ENCODE peak calls at places on chromosomes 3 and 15, in eight cellular contexts. X is astrocyte of the spinal cord, M is tibial artery, G is fibroblast of pulmonary artery, F is HFF-Myc, Y is HepG2, D is K562, E is right atrium auricular region. C is an unnamed sample.

GRCh38 chr3:128197855-128198254 is 44.6 kb downstream of the EEFSEC start:
- DNase-seq in G (no peak), X (no peak), M (no peak), Y (peak; percentile 77), E (no peak), F (no peak), D (no peak), C (no peak)

GRCh38 chr3:195197764-195198423 is 73.1 kb downstream of the XXYLT1 start:
- DNase-seq in G (peak; percentile 76), E (peak; percentile 48), F (peak; percentile 46), D (no peak), X (peak; percentile 61), M (no peak), Y (no peak), C (no peak)

GRCh38 chr15:83784975-83785374 is 131.1 kb downstream of the ADAMTSL3 start:
- DNase-seq in Y (no peak), F (no peak), M (no peak), G (peak; percentile 33), D (no peak), X (peak; percentile 46), E (no peak), C (no peak)

GRCh38 chr3:113533534-113533892 is 1.2 kb downstream of the SIDT1 start:
- DNase-seq in D (no peak), Y (no peak), M (no peak), G (no peak), X (no peak), E (no peak), F (no peak), C (no peak)

GRCh38 chr15:40806672-40807027 is 239 bp upstream of the ZFYVE19 start:
- DNase-seq in Y (no peak), D (no peak), E (no peak), G (no peak), M (no peak), F (no peak), X (no peak), C (no peak)

GRCh38 chr3:160544837-160545236 is 20.5 kb downstream of the KPNA4 start:
- DNase-seq in D (no peak), M (no peak), F (no peak), E (no peak), G (peak; percentile 35), Y (no peak), X (peak; percentile 27), C (no peak)

GRCh38 chr3:152496286-152496685 is 227.6 kb downstream of the MBNL1 start:
- DNase-seq in D (no peak), E (no peak), G (peak; percentile 34), X (no peak), M (no peak), Y (no peak), F (no peak), C (no peak)

GRCh38 chr3:129233538-129233937 is 15.9 kb upstream of the COPG1 start:
- DNase-seq in E (peak; percentile 74), M (peak; percentile 75), D (no peak), G (no peak), Y (no peak), X (no peak), F (no peak), C (peak; percentile 76)

GRCh38 chr3:154684021-154684420 is 254.0 kb upstream of the GPR149 start:
- DNase-seq in X (no peak), G (no peak), M (no peak), E (no peak), D (no peak), F (no peak), Y (peak; percentile 5), C (no peak)

GRCh38 chr3:142595951-142596725 is at the start of gene PLS1:
- DNase-seq in D (peak; percentile 97), G (peak; percentile 80), E (peak; percentile 85), Y (peak; percentile 86), F (peak; percentile 45), X (peak; percentile 86), M (peak; percentile 71), C (peak; percentile 89)

GRCh38 chr3:46716461-46717441 is 918 bp downstream of the PRSS50 start:
- DNase-seq in F (no peak), E (no peak), Y (no peak), M (no peak), D (no peak), X (no peak), G (no peak), C (no peak)

GRCh38 chr15:46654993-46655392 is 1020.2 kb downstream of the SQOR start:
- DNase-seq in M (no peak), G (no peak), F (no peak), Y (no peak), E (no peak), D (no peak), X (no peak), C (no peak)

GRCh38 chr3:152076148-152076547 is 192.6 kb upstream of the MBNL1 start:
- DNase-seq in M (no peak), F (no peak), Y (no peak), X (peak; percentile 32), G (peak; percentile 49), E (no peak), D (no peak), C (no peak)

GRCh38 chr3:14285526-14285925 is 106.9 kb downstream of the LSM3 start:
- DNase-seq in Y (no peak), G (no peak), X (no peak), D (no peak), M (no peak), F (no peak), E (no peak), C (no peak)

GRCh38 chr15:70512772-70513362 is 250.5 kb downstream of the UACA start:
- DNase-seq in G (peak; percentile 66), X (peak; percentile 53), M (no peak), Y (peak; percentile 47), D (peak; percentile 80), E (no peak), F (no peak), C (no peak)

GRCh38 chr3:62956411-62956810 is 81.2 kb upstream of the CADPS start:
- DNase-seq in D (no peak), F (no peak), Y (no peak), E (no peak), M (no peak), X (no peak), G (no peak), C (no peak)

GRCh38 chr3:45986303-45986982 is 9.2 kb downstream of the FYCO1 start:
- DNase-seq in E (no peak), D (no peak), M (peak; percentile 51), G (peak; percentile 71), X (peak; percentile 68), F (no peak), Y (peak; percentile 91), C (no peak)

GRCh38 chr3:79618883-79619282 is 148.9 kb downstream of the ROBO1 start:
- DNase-seq in X (no peak), F (no peak), M (no peak), D (no peak), Y (no peak), E (no peak), G (no peak), C (no peak)

GRCh38 chr15:66711886-66712285 is 9.8 kb downstream of the SMAD6 start:
- DNase-seq in G (no peak), Y (no peak), X (no peak), E (no peak), M (no peak), F (no peak), D (no peak), C (no peak)

GRCh38 chr3:175495331-175495730 is 636.2 kb downstream of the NAALADL2 start:
- DNase-seq in F (no peak), D (no peak), G (no peak), E (no peak), Y (no peak), X (no peak), M (no peak), C (no peak)

DNA sequence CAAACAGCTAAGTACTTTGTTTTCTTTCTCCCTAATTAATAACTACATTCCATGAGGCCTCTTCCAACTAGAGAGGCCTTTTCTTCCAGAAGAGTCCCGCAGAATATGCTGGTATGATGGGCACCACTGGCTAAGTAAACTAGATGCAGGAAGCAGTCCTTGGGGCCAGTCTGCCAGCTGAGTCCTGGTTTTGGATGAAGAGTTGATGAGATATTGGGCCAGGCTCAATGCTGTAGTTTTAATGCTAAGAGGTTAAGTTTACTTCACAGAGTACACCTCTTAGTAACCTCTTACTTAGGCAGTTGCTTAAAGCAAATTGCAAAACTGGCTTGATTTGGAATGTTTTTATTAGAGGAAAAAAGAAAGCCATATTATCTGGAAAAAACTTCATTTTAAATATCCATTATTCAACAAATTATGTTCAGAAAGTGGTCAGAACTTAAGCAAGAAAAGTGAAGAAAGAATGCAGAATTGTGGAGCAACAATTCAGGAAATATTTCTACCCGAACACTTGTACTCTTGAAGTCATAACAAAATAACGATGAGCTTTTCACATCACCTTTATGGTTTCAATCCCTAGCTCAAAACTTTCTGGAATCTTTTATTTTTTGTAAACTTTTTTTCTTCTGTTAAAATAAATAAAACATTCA is 178.4 kb upstream of the CDIN1 start:
- DNase-seq in G (peak; percentile 17), D (no peak), M (no peak), F (no peak), X (no peak), Y (no peak), E (no peak), C (no peak)
- H3K4me3 ChIP-seq in G (no peak overlapping the region), D (no peak overlapping the region), M (no peak overlapping the region), F (no peak overlapping the region), X (no peak overlapping the region), Y (no peak overlapping the region), E (no peak overlapping the region), C (no peak overlapping the region)

GRCh38 chr15:58546066-58546591 is 114.3 kb downstream of the LIPC start:
- DNase-seq in X (no peak), F (no peak), Y (no peak), M (no peak), G (no peak), E (peak; percentile 47), D (no peak), C (no peak)
- H3K4me3 ChIP-seq in X (no peak overlapping the region), F (no peak overlapping the region), Y (no peak overlapping the region), M (no peak overlapping the region), G (no peak overlapping the region), E (no peak overlapping the region), D (no peak overlapping the region), C (no peak overlapping the region)

GRCh38 chr15:92393994-92394326 is 279 bp downstream of the ST8SIA2 start:
- DNase-seq in F (no peak), D (no peak), E (no peak), G (no peak), M (no peak), X (peak; percentile 16), Y (no peak), C (peak; percentile 14)
- H3K4me3 ChIP-seq in F (no peak overlapping the region), D (no peak overlapping the region), E (peak overlapping the region; percentile 33), G (no peak overlapping the region), M (no peak overlapping the region), X (peak overlapping the region; percentile 61), Y (no peak overlapping the region), C (no peak overlapping the region)

GRCh38 chr3:58667704-58668103 is 1.1 kb upstream of the FAM3D start:
- DNase-seq in M (no peak), E (no peak), X (no peak), Y (no peak), D (no peak), G (no peak), F (no peak), C (no peak)

GRCh38 chr3:58668247-58668646 is 1.7 kb upstream of the FAM3D start:
- DNase-seq in G (no peak), F (no peak), Y (no peak), M (no peak), X (no peak), E (no peak), D (no peak), C (no peak)

GRCh38 chr3:58665410-58665809 is 1.2 kb downstream of the FAM3D start:
- DNase-seq in M (no peak), E (no peak), F (no peak), G (no peak), Y (no peak), X (no peak), D (no peak), C (no peak)

GRCh38 chr3:58667229-58667628 is 655 bp upstream of the FAM3D start:
- DNase-seq in D (no peak), M (no peak), F (no peak), E (no peak), G (no peak), X (no peak), Y (no peak), C (no peak)

GRCh38 chr3:58666683-58667082 is at the start of gene FAM3D:
- DNase-seq in G (peak; percentile 8), Y (no peak), X (no peak), F (no peak), M (peak; percentile 27), E (no peak), D (no peak), C (peak; percentile 25)
- H3K4me3 ChIP-seq in G (no peak within 1 kb of the TSS), Y (no peak within 1 kb of the TSS), X (no peak within 1 kb of the TSS), F (no peak within 1 kb of the TSS), M (no peak within 1 kb of the TSS), E (no peak within 1 kb of the TSS), D (no peak within 1 kb of the TSS), C (no peak within 1 kb of the TSS)

C was measured in adrenal gland.